ENCODE peak calls at places on chromosomes 16 and 17, in four cellular contexts. P, E, T and G are unnamed samples.

GRCh38 chr17:58279736-58280479 is 827 bp downstream of the MPO start:
- DNase-seq in T (no peak), E (no peak), P (no peak), G (no peak)

GRCh38 chr17:68318103-68318991 is 27.1 kb downstream of the ARSG start:
- DNase-seq in P (no peak), T (peak; percentile 48), E (no peak), G (no peak)

GRCh38 chr16:75254359-75254837 is 3.0 kb upstream of the BCAR1 start:
- DNase-seq in P (no peak), T (peak; percentile 86), E (no peak), G (peak; percentile 28)

GRCh38 chr16:29198731-29199521 is 207.6 kb downstream of the NPIPB11 start:
- DNase-seq in E (no peak), P (no peak), T (no peak), G (no peak)

GRCh38 chr17:37553357-37553966 is 55.8 kb downstream of the SYNRG start:
- DNase-seq in E (no peak), T (no peak), P (no peak), G (no peak)

GRCh38 chr17:7719661-7720060 is 2.1 kb downstream of the DNAH2 start:
- DNase-seq in T (no peak), E (no peak), P (no peak), G (no peak)

GRCh38 chr16:63289834-63290460 is 1253.7 kb upstream of the CDH8 start:
- DNase-seq in E (no peak), T (no peak), P (peak; percentile 32), G (peak; percentile 65)

GRCh38 chr16:27453476-27453825 is 51.5 kb downstream of the IL21R start:
- DNase-seq in E (no peak), P (no peak), T (no peak), G (no peak)

GRCh38 chr17:2612630-2613029 is 19.2 kb downstream of the PAFAH1B1 start:
- DNase-seq in T (no peak), P (no peak), E (no peak), G (no peak)

GRCh38 chr16:4525069-4525468 is 13.5 kb downstream of the CDIP1 start:
- DNase-seq in T (no peak), P (no peak), E (no peak), G (no peak)

GRCh38 chr16:12340151-12340733 is 363.7 kb downstream of the SNX29 start:
- DNase-seq in E (no peak), T (peak; percentile 59), P (peak; percentile 31), G (no peak)

GRCh38 chr16:84821728-84822676 is 2.2 kb downstream of the CRISPLD2 start:
- DNase-seq in P (no peak), T (peak; percentile 43), E (no peak), G (no peak)

GRCh38 chr17:46975287-46975686 is 3.8 kb downstream of the RPRML start:
- DNase-seq in T (no peak), E (no peak), P (no peak), G (no peak)

GRCh38 chr17:75601057-75601987 is 13.7 kb downstream of the MYO15B start:
- DNase-seq in T (peak; percentile 14), P (peak; percentile 39), E (no peak), G (peak; percentile 76)

GRCh38 chr17:75605790-75606189 is 18.2 kb downstream of the MYO15B start:
- DNase-seq in P (no peak), E (no peak), T (no peak), G (no peak)

GRCh38 chr17:75602644-75603043 is 15.0 kb downstream of the MYO15B start:
- DNase-seq in T (no peak), E (no peak), P (no peak), G (no peak)

GRCh38 chr17:75603123-75603522 is 15.5 kb downstream of the MYO15B start:
- DNase-seq in P (no peak), T (no peak), E (no peak), G (no peak)

DNA sequence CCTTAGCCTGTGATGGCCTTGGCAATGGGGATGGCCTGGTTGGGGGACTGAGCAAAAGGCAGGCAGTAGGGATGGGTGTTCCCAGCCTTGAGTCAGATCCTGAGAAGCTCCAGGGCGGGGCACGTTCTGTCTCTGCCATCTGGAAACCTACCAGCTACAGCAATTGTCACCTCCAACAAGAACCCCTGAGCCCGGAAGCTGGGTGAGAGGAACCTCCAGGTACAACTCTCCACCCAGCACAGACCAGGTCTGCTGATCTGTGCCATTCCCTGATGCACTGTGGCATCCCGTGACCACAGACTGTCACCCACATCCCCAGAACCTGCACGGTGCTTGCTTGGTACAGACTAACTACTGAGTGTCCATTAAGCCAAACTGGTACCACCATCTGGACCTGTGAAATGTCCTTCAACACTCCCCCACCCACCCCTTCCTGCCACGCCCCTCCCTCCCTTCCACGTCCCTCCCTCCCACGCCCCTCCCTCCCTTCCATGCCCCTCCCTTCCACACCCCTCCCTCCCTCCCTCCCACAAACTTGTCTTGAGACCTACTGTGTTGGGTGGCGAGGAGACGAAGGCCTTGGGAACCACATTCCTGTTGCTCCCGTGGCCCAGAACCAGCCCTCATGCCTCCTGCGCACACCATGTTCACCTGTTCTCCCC is 16.6 kb downstream of the MYO15B start:
- DNase-seq in P (no peak), T (no peak), E (no peak), G (no peak)
- TF ChIP-seq CTCF in P (no peak), T (no peak), E (no peak), G (no peak)

DNA sequence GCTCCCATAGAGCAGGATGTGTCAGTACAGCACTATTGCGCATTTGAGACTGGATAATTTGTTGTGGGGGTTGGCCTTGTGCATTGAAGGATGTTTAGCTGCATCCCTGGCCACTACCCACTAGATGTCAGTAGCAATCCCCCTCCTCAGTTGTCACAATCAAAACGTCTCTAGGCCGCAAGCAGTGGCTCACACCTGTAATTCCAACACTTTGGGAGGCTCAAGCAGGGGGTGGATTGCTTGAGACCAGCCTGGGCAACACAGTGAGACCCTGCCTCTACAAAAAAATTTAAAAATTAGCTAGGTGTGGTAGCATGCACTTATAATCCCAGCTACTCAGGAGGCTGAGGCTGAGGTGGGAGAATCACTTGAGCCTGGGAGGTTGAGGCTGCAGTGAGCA is 48.4 kb downstream of the CENPV start:
- DNase-seq in T (no peak), P (no peak), E (no peak), G (peak; percentile 25)
- TF ChIP-seq CTCF in T (peak; percentile 4), P (peak; percentile 63), E (no peak), G (peak; percentile 45)

DNA sequence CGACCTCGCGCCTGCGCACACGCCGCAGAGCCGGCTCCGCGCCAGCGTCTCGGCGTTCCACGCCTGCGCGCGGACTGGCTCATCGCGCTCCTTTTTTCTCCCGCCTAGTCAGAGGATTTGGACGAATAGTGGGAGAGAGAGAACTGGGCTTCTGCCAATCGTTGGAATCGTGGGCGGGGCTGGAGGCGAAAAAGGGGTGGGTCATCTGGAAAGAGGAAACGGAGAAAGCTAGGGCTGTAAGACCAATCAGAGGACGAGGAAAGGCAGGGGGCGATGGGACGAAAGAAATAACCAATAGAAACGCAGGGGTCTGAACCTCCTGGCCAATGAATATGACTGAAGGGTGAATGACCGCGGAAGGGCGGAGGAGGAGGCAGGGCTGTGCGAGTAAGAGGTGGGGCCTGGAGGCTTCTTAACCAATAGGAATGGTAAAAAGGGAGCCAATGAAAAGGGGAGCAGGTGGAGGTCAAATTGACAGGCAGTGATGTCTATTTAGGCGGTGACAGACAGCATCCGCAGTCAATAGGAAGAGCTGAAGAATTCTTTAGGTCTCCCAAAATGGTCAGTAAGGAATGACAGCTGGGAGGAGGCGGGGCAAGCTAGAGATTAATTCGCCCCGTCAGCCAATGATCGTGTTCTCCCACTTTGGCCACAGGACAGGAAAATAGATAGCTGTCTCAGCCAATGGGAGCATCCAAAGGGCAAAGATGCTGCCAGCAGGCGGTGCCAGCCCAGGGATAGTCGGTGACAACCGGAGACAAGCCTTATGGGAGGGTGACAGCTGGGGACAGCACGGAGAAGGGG is at the start of gene TBC1D10B:
- DNase-seq in T (peak; percentile 100), E (peak; percentile 100), P (peak; percentile 98), G (peak; percentile 99)
- TF ChIP-seq CTCF in T (no peak), E (no peak), P (no peak), G (no peak)

GRCh38 chr17:48560452-48560817 is 15.5 kb upstream of the HOXB2 start:
- DNase-seq in T (no peak), P (no peak), E (no peak), G (peak; percentile 7)

GRCh38 chr17:48563385-48563838 is 14.7 kb downstream of the HOXB4 start:
- DNase-seq in E (no peak), P (no peak), T (peak; percentile 45), G (peak; percentile 50)

GRCh38 chr17:48562934-48563333 is 15.2 kb downstream of the HOXB4 start:
- DNase-seq in T (no peak), P (no peak), E (no peak), G (no peak)

GRCh38 chr17:48563867-48564199 is 14.3 kb downstream of the HOXB4 start:
- DNase-seq in T (no peak), P (no peak), E (no peak), G (no peak)

GRCh38 chr17:48561894-48562810 is 16.0 kb downstream of the HOXB4 start:
- DNase-seq in P (no peak), T (no peak), E (no peak), G (peak; percentile 59)
- TF ChIP-seq CTCF in P (peak; percentile 50), T (peak; percentile 19), E (no peak), G (peak; percentile 31)

GRCh38 chr16:47317465-47318240 is 143.2 kb downstream of the ITFG1 start:
- DNase-seq in T (no peak), P (no peak), E (no peak), G (no peak)

GRCh38 chr16:47320546-47321315 is 140.1 kb downstream of the ITFG1 start:
- DNase-seq in T (peak; percentile 2), P (no peak), E (no peak), G (no peak)

DNA sequence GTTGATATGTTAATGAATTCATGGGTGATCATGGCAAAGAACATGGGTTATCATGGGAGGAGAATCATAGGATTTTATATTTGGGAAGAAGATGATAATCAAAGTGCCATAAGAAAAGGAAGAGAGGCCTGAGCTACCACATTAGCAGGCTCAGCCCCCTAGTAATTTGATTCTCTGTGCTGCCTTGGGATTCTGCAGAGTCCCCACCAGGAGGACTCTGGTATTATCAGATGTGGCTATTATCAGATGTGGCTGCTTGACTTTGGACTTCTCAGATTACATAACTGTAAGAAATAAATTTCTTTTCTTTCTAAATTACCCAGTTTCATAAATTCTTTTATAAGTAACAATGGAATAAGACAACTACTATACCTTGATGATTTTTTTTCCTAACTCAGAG is 137.6 kb downstream of the ITFG1 start:
- DNase-seq in T (no peak), P (no peak), E (no peak), G (no peak)
- TF ChIP-seq CTCF in T (no peak), P (no peak), E (no peak), G (no peak)

GRCh38 chr16:88611220-88611821 is 27.1 kb upstream of the IL17C start:
- DNase-seq in E (no peak), P (no peak), T (no peak), G (peak; percentile 68)
- TF ChIP-seq CTCF in E (no peak), P (peak; percentile 24), T (no peak), G (no peak)

DNA sequence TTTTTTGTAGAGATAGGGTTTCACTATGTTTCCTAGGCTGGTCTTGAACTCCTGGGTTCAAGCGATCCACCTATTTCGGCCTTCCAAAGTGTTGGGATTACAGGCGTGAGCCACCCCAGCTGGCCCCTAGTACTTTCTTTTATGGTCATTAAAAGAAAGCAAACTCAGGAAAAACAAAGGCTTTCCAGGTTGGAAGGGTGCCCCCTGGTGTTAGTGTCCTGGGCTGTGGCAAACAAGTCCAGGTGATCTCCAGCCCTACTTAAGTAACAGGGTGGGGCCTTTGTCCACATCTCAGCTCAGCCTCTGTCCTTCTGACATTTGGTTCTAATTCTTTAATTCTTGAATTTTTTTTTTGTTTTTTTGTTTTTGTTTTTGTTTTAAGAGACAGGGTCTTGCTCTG is 6.9 kb downstream of the IGFBP4 start:
- DNase-seq in T (peak; percentile 39), P (no peak), E (no peak), G (peak; percentile 31)
- TF ChIP-seq CTCF in T (peak; percentile 62), P (peak; percentile 57), E (peak; percentile 31), G (peak; percentile 29)